ENCODE peak calls at places on chromosomes 4 and X, in eight cellular contexts. Y is lung, E is tibial nerve, D is GM23248, T is uterus, G is right lobe of liver, Q is brain microvascular endothelial cell, R is hepatocyte. I is an unnamed sample.

GRCh38 chr4:2671267-2671895 is 84.8 kb downstream of the TNIP2 start:
- DNase-seq in Y (no peak), E (no peak), D (no peak), T (no peak), G (no peak), Q (no peak), R (no peak), I (peak; percentile 44)

GRCh38 chr4:100823066-100823992 is 305.5 kb upstream of the EMCN start:
- DNase-seq in Y (no peak), E (no peak), D (peak; percentile 7), T (no peak), G (no peak), Q (peak; percentile 9), R (no peak), I (no peak)

GRCh38 chr4:112511294-112512118 is 4.5 kb downstream of the NEUROG2 start:
- DNase-seq in Y (no peak), E (no peak), D (no peak), T (no peak), G (no peak), Q (no peak), R (no peak), I (peak; percentile 68)

GRCh38 chr4:101914761-101915160 is 124.2 kb downstream of the BANK1 start:
- DNase-seq in Y (no peak), E (no peak), D (no peak), T (no peak), G (no peak), Q (no peak), R (no peak), I (no peak)

GRCh38 chrX:23792861-23793553 is 10.0 kb downstream of the SAT1 start:
- DNase-seq in Y (peak; percentile 38), E (no peak), D (no peak), T (no peak), G (no peak), Q (no peak), R (no peak), I (peak; percentile 55)

GRCh38 chr4:29571322-29571721 is 1148.8 kb upstream of the PCDH7 start:
- DNase-seq in Y (no peak), E (no peak), D (no peak), T (no peak), G (no peak), Q (no peak), R (no peak), I (no peak)

GRCh38 chr4:118033148-118034060 is 882 bp upstream of the NDST3 start:
- DNase-seq in Y (peak; percentile 33), E (no peak), D (peak; percentile 48), T (no peak), G (peak; percentile 75), Q (no peak), R (peak; percentile 67), I (peak; percentile 82)

GRCh38 chr4:169404959-169405358 is 134.2 kb upstream of the SH3RF1 start:
- DNase-seq in Y (no peak), E (no peak), D (peak; percentile 82), T (no peak), G (no peak), Q (no peak), R (no peak), I (no peak)

GRCh38 chr4:64617813-64618212 is 208.6 kb upstream of the TECRL start:
- DNase-seq in Y (no peak), E (no peak), D (no peak), T (no peak), G (no peak), Q (no peak), R (no peak), I (no peak)

GRCh38 chr4:31362756-31363155 is 642.6 kb downstream of the PCDH7 start:
- DNase-seq in Y (no peak), E (no peak), D (no peak), T (no peak), G (no peak), Q (no peak), R (no peak), I (no peak)

GRCh38 chr4:84501197-84501492 is 2.1 kb upstream of the NKX6-1 start:
- DNase-seq in Y (no peak), E (no peak), D (no peak), T (no peak), G (no peak), Q (no peak), R (no peak), I (peak; percentile 43)

GRCh38 chr4:84499065-84499982 is at the start of gene NKX6-1:
- DNase-seq in Y (no peak), E (no peak), D (peak; percentile 68), T (peak; percentile 54), G (no peak), Q (peak; percentile 86), R (peak; percentile 83), I (peak; percentile 99)

GRCh38 chr4:84501721-84502267 is 2.7 kb upstream of the NKX6-1 start:
- DNase-seq in Y (no peak), E (no peak), D (no peak), T (no peak), G (no peak), Q (no peak), R (no peak), I (peak; percentile 55)

GRCh38 chr4:84502333-84502954 is 3.4 kb upstream of the NKX6-1 start:
- DNase-seq in Y (no peak), E (no peak), D (no peak), T (no peak), G (no peak), Q (no peak), R (no peak), I (no peak)

GRCh38 chr4:84500386-84501196 is 1.5 kb upstream of the NKX6-1 start:
- DNase-seq in Y (no peak), E (no peak), D (no peak), T (no peak), G (no peak), Q (no peak), R (no peak), I (no peak)
- H3K27me3 ChIP-seq in Y (no peaks in the 10 kb centered on the region), E (peaks cover 12% of the 10 kb centered on the region), D (peaks cover 89% of the 10 kb centered on the region), T (peaks cover 48% of the 10 kb centered on the region), G (peaks cover 40% of the 10 kb centered on the region), Q (peaks cover 37% of the 10 kb centered on the region), R (peaks cover 91% of the 10 kb centered on the region), I (peaks cover 99% of the 10 kb centered on the region)

GRCh38 chrX:141903400-141904155 is at the start of gene MAGEC1:
- DNase-seq in Y (no peak), E (no peak), D (no peak), T (no peak), G (no peak), Q (no peak), R (no peak), I (no peak)
- H3K27me3 ChIP-seq in Y (no peaks in the 10 kb centered on the region), E (no peaks in the 10 kb centered on the region), D (no peaks in the 10 kb centered on the region), T (no peaks in the 10 kb centered on the region), G (no peaks in the 10 kb centered on the region), Q (no peaks in the 10 kb centered on the region), R (no peaks in the 10 kb centered on the region), I (no peaks in the 10 kb centered on the region)

GRCh38 chr4:146649232-146649631 is 10.5 kb downstream of the POU4F2 start:
- DNase-seq in Y (no peak), E (no peak), D (no peak), T (no peak), G (no peak), Q (no peak), R (no peak), I (no peak)
- H3K27me3 ChIP-seq in Y (peaks cover 9% of the 10 kb centered on the region), E (no peaks in the 10 kb centered on the region), D (peaks cover 85% of the 10 kb centered on the region), T (no peaks in the 10 kb centered on the region), G (no peaks in the 10 kb centered on the region), Q (peaks cover 80% of the 10 kb centered on the region), R (peaks cover 99% of the 10 kb centered on the region), I (peaks cover 100% of the 10 kb centered on the region)

GRCh38 chr4:60737858-60738257 is 462.3 kb upstream of the ADGRL3 start:
- DNase-seq in Y (no peak), E (no peak), D (no peak), T (no peak), G (no peak), Q (no peak), R (no peak), I (no peak)
- H3K27me3 ChIP-seq in Y (no peaks in the 10 kb centered on the region), E (no peaks in the 10 kb centered on the region), D (no peaks in the 10 kb centered on the region), T (no peaks in the 10 kb centered on the region), G (no peaks in the 10 kb centered on the region), Q (no peaks in the 10 kb centered on the region), R (no peaks in the 10 kb centered on the region), I (no peaks in the 10 kb centered on the region)

DNA sequence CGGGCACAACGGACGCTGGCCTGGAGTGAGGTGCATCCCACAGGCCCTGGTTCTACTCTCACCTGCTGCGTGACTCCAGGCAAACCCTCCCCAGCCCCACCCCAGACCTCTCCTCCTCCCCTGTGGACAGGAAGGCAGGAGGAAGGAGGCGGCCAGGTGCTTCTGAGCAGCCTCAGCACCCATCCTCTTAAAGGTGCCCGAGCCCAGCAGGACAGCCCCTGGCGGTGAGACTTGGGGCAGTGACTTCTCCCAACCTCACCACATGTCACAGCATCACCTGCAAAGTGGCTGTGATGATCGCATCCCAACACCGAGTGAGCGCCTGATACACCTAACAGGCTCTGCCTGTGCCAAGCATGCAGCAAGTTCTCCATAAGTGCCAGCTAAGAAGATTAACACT is 17.1 kb upstream of the MAN2B2 start:
- DNase-seq in Y (no peak), E (no peak), D (no peak), T (no peak), G (no peak), Q (no peak), R (no peak), I (no peak)
- H3K27me3 ChIP-seq in Y (no peaks in the 10 kb centered on the region), E (no peaks in the 10 kb centered on the region), D (peaks cover 42% of the 10 kb centered on the region), T (no peaks in the 10 kb centered on the region), G (no peaks in the 10 kb centered on the region), Q (peaks cover 12% of the 10 kb centered on the region), R (peaks cover 67% of the 10 kb centered on the region), I (peaks cover 92% of the 10 kb centered on the region)

I was measured in neural progenitor cell.